ENCODE peak calls at places on chromosomes 1 and 21, in four cellular contexts. F is K562, P is H1, R is SK-N-SH. N is an unnamed sample.

GRCh38 chr1:43994794-43995790 is 3.7 kb downstream of the CCDC24 start:
- DNase-seq in P (peak; percentile 39), F (peak; percentile 89), R (peak; percentile 71), N (peak; percentile 74)

GRCh38 chr1:32861904-32862698 is 8.6 kb downstream of the FNDC5 start:
- DNase-seq in F (no peak), P (no peak), R (no peak), N (no peak)

GRCh38 chr1:58409826-58410225 is 136.7 kb downstream of the OMA1 start:
- DNase-seq in R (no peak), F (no peak), P (no peak), N (no peak)

GRCh38 chr1:8815582-8816285 is 1.7 kb downstream of the RERE start:
- DNase-seq in F (no peak), R (no peak), P (no peak), N (no peak)

GRCh38 chr1:64133036-64133435 is 70.4 kb upstream of the UBE2U start:
- DNase-seq in R (no peak), P (no peak), F (no peak), N (no peak)

GRCh38 chr1:178266619-178267066 is 172.7 kb downstream of the RASAL2 start:
- DNase-seq in P (peak; percentile 94), F (no peak), R (no peak), N (peak; percentile 86)

GRCh38 chr1:38867208-38867607 is 5.9 kb downstream of the MYCBP start:
- DNase-seq in P (no peak), R (no peak), F (no peak), N (no peak)

GRCh38 chr1:36653850-36654249 is 171.1 kb upstream of the CSF3R start:
- DNase-seq in P (no peak), F (no peak), R (no peak), N (no peak)

GRCh38 chr1:10507111-10507879 is 32.5 kb downstream of the PEX14 start:
- DNase-seq in F (peak; percentile 81), R (peak; percentile 83), P (no peak), N (peak; percentile 58)

GRCh38 chr21:37337179-37337578 is 29.4 kb upstream of the DYRK1A start:
- DNase-seq in F (no peak), R (no peak), P (no peak), N (no peak)

GRCh38 chr1:218201004-218201403 is 84.1 kb upstream of the RRP15 start:
- DNase-seq in P (no peak), F (no peak), R (no peak), N (no peak)

GRCh38 chr1:183697814-183698590 is 44.9 kb upstream of the APOBEC4 start:
- DNase-seq in P (no peak), F (no peak), R (no peak), N (no peak)

GRCh38 chr1:210292276-210292851 is 36.3 kb upstream of the HHAT start:
- DNase-seq in P (no peak), F (peak; percentile 24), R (peak; percentile 80), N (peak; percentile 84)

GRCh38 chr1:21956720-21957552 is 19.8 kb upstream of the HSPG2 start:
- DNase-seq in P (no peak), R (peak; percentile 61), F (peak; percentile 45), N (no peak)

GRCh38 chr1:8040586-8040985 is 14.5 kb upstream of the ERRFI1 start:
- DNase-seq in F (peak; percentile 32), P (no peak), R (no peak), N (no peak)

GRCh38 chr1:202266061-202266765 is 72.6 kb downstream of the LGR6 start:
- DNase-seq in F (no peak), R (no peak), P (no peak), N (no peak)

GRCh38 chr1:22815421-22816062 is 104.9 kb downstream of the EPHB2 start:
- DNase-seq in R (no peak), P (no peak), F (no peak), N (no peak)

GRCh38 chr1:109312246-109312645 is 5.4 kb upstream of the MYBPHL start:
- DNase-seq in F (no peak), R (no peak), P (no peak), N (no peak)

GRCh38 chr1:81118550-81118949 is 682.2 kb upstream of the ADGRL2 start:
- DNase-seq in R (no peak), P (no peak), F (no peak), N (no peak)

GRCh38 chr21:24590261-24590660 is 1017.0 kb downstream of the MRPL39 start:
- DNase-seq in P (no peak), R (no peak), F (no peak), N (no peak)

DNA sequence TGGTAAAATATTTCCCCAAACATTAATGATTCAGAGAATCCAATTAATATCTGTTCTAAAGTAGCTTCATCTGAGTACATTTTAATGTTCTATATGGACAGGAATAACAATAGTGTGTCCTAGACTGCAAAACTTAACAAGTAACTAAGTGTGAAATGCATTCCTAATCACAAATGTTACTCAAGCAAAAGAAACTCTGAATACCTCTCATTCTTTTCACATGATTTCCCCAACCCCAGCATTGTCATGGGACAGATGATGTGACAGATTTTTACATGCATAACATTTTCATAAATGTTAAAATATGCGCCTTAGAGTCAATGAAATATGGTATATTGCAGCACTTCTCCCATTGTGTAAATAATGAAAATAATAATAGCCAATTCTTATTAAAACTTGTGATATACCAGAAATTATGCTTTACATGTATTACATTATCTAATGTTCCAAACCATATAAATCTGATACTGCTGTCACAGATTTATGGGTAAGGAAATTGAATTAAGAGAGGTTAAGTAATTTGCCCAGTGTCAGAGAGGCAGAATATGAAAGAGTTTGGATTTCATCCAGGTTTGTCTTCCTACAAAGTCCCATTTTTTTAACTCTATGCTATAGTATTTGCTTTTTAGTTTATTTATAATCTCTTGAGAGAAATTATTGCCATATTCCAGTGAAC is 269.4 kb downstream of the LRRC7 start:
- DNase-seq in R (no peak), F (no peak), P (no peak), N (no peak)
- TF ChIP-seq TEAD4 in R (no peak), F (no peak), P (no peak), N (no peak)

DNA sequence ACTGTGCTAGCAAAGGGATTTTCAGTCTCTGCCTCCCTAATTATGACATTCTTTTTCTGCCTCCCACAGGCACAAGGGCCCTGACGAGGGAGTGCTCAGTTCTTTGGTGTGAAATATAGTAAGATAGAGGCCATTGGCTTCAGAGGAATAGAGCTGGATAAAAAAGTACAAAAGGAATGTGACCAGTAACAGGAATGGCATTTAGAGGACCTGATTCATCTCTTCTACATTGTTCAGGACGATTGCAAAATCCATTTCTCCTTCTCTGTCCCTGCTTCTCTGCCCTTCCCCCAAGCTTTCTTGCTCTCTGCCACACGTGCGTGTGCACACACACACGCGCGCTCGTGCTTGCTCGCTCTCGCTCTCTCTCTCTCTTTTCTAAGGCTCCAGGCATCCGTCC is 668.2 kb downstream of the KIF26B start:
- DNase-seq in P (no peak), R (no peak), F (no peak), N (no peak)
- TF ChIP-seq TEAD4 in P (no peak), R (peak; percentile 87), F (no peak), N (no peak)

DNA sequence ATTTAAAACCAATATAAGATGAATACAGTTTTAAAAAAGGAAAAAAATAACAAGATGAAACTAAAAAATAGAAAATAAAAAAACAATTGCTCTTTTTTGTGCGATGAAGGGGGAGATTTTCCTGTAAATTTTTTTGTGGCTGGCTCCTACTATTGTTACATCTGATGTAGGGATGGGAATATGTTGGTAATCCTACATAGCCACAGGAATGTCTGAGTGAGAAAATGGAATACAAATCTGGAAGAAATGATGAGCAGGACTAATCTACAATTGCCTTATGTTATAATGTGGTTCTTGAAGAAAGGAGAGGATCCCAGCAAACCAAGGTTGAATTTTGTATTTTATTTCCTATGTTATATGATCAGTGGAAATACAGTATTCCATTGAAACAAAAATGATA is 40.9 kb downstream of the ATP6V1G3 start:
- DNase-seq in F (no peak), R (no peak), P (no peak), N (no peak)
- TF ChIP-seq TEAD4 in F (no peak), R (no peak), P (no peak), N (no peak)

DNA sequence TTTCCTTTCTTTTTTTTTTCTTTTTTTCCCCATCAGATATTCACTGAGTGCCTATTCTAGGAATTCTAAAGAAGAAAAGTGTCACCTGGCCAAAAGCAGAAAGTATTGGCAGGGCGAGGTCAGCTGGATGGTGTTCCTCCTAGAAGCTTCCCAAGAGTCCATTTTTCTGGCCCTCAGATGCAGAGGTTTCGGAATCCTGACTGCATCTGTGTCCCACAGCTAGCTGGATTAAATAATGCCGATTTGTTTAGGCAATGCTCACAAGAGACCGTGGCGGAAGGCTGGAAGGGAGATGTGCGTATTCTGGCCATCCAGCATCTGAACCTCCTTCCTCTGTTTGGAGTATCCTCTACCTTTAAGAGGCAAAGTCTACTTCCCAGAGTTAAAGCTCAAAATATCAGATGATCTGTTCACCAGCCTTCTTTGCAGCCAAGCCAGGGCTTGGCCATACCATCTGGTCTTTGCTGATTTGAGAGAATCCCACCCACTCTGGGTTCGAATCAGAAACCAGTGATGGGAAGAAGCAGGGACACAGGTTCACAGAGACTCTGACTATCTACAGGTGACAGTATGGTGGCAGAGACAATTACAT is 5.4 kb upstream of the TENT5C start:
- DNase-seq in F (no peak), P (no peak), R (no peak), N (no peak)
- TF ChIP-seq TEAD4 in F (no peak), P (no peak), R (no peak), N (no peak)